ENCODE peak calls at places on chromosomes 3 and 15, in nine cellular contexts. One of them, this sample, is unnamed.

GRCh38 chr3:30227571-30228301 is 378.7 kb upstream of the TGFBR2 start:
- DNase-seq in osteoblast: no peak
- DNase-seq in GM23248: peak; percentile 89
- DNase-seq in IMR-90: peak; percentile 96
- DNase-seq in left ventricle myocardium inferior: no peak
- DNase-seq in A549: peak; percentile 93
- DNase-seq in AG04450: peak; percentile 46
- DNase-seq in heart left ventricle: no peak
- DNase-seq in lung: no peak
- DNase-seq in this sample: no peak

GRCh38 chr3:50264389-50264963 is 4.5 kb upstream of the SEMA3B start:
- DNase-seq in AG04450: peak; percentile 91
- DNase-seq in lung: peak; percentile 87
- DNase-seq in left ventricle myocardium inferior: peak; percentile 78
- DNase-seq in GM23248: peak; percentile 83
- DNase-seq in A549: peak; percentile 84
- DNase-seq in heart left ventricle: peak; percentile 79
- DNase-seq in osteoblast: peak; percentile 99
- DNase-seq in IMR-90: peak; percentile 93
- DNase-seq in this sample: peak; percentile 52

GRCh38 chr3:13011369-13012227 is 61.6 kb downstream of the IQSEC1 start:
- DNase-seq in heart left ventricle: peak; percentile 58
- DNase-seq in GM23248: no peak
- DNase-seq in IMR-90: no peak
- DNase-seq in left ventricle myocardium inferior: no peak
- DNase-seq in osteoblast: peak; percentile 51
- DNase-seq in AG04450: no peak
- DNase-seq in lung: peak; percentile 68
- DNase-seq in A549: no peak
- DNase-seq in this sample: no peak

GRCh38 chr3:58274027-58274614 is 31.9 kb upstream of the RPP14 start:
- DNase-seq in IMR-90: peak; percentile 26
- DNase-seq in heart left ventricle: no peak
- DNase-seq in osteoblast: no peak
- DNase-seq in lung: no peak
- DNase-seq in AG04450: no peak
- DNase-seq in A549: no peak
- DNase-seq in GM23248: peak; percentile 50
- DNase-seq in left ventricle myocardium inferior: no peak
- DNase-seq in this sample: no peak

GRCh38 chr3:107117922-107118576 is 259.2 kb upstream of the CCDC54 start:
- DNase-seq in heart left ventricle: peak; percentile 40
- DNase-seq in GM23248: peak; percentile 89
- DNase-seq in IMR-90: peak; percentile 80
- DNase-seq in AG04450: peak; percentile 43
- DNase-seq in left ventricle myocardium inferior: no peak
- DNase-seq in osteoblast: peak; percentile 75
- DNase-seq in lung: no peak
- DNase-seq in A549: peak; percentile 54
- DNase-seq in this sample: no peak

GRCh38 chr3:171190668-171191067 is 164.1 kb upstream of the SLC2A2 start:
- DNase-seq in GM23248: peak; percentile 49
- DNase-seq in left ventricle myocardium inferior: no peak
- DNase-seq in AG04450: no peak
- DNase-seq in osteoblast: no peak
- DNase-seq in heart left ventricle: no peak
- DNase-seq in lung: no peak
- DNase-seq in IMR-90: peak; percentile 49
- DNase-seq in A549: no peak
- DNase-seq in this sample: no peak

GRCh38 chr3:130892759-130893239 is 1.1 kb upstream of the ATP2C1 start:
- DNase-seq in IMR-90: peak; percentile 79
- DNase-seq in heart left ventricle: peak; percentile 50
- DNase-seq in left ventricle myocardium inferior: peak; percentile 20
- DNase-seq in osteoblast: peak; percentile 58
- DNase-seq in lung: peak; percentile 69
- DNase-seq in A549: peak; percentile 73
- DNase-seq in AG04450: peak; percentile 37
- DNase-seq in GM23248: peak; percentile 89
- DNase-seq in this sample: peak; percentile 83

GRCh38 chr3:124428372-124429128 is 301.7 kb upstream of the UMPS start:
- DNase-seq in left ventricle myocardium inferior: no peak
- DNase-seq in A549: no peak
- DNase-seq in AG04450: no peak
- DNase-seq in lung: no peak
- DNase-seq in heart left ventricle: no peak
- DNase-seq in osteoblast: no peak
- DNase-seq in GM23248: peak; percentile 56
- DNase-seq in IMR-90: no peak
- DNase-seq in this sample: no peak

GRCh38 chr3:99920530-99921376 is 103.1 kb downstream of the CMSS1 start:
- DNase-seq in IMR-90: peak; percentile 76
- DNase-seq in lung: peak; percentile 69
- DNase-seq in GM23248: peak; percentile 60
- DNase-seq in osteoblast: no peak
- DNase-seq in AG04450: no peak
- DNase-seq in left ventricle myocardium inferior: peak; percentile 79
- DNase-seq in A549: peak; percentile 33
- DNase-seq in heart left ventricle: peak; percentile 82
- DNase-seq in this sample: peak; percentile 29

GRCh38 chr3:131739211-131739610 is 236.4 kb upstream of the MRPL3 start:
- DNase-seq in IMR-90: no peak
- DNase-seq in osteoblast: no peak
- DNase-seq in left ventricle myocardium inferior: no peak
- DNase-seq in lung: no peak
- DNase-seq in A549: no peak
- DNase-seq in heart left ventricle: no peak
- DNase-seq in GM23248: no peak
- DNase-seq in AG04450: no peak
- DNase-seq in this sample: no peak

GRCh38 chr3:10956991-10957390 is 35.6 kb upstream of the SLC6A1 start:
- DNase-seq in left ventricle myocardium inferior: peak; percentile 51
- DNase-seq in GM23248: no peak
- DNase-seq in lung: no peak
- DNase-seq in heart left ventricle: peak; percentile 47
- DNase-seq in AG04450: no peak
- DNase-seq in A549: no peak
- DNase-seq in osteoblast: no peak
- DNase-seq in IMR-90: no peak
- DNase-seq in this sample: no peak

GRCh38 chr3:180612363-180612762 is 10.4 kb downstream of the TTC14 start:
- DNase-seq in lung: no peak
- DNase-seq in GM23248: no peak
- DNase-seq in AG04450: no peak
- DNase-seq in heart left ventricle: no peak
- DNase-seq in IMR-90: no peak
- DNase-seq in A549: no peak
- DNase-seq in osteoblast: no peak
- DNase-seq in left ventricle myocardium inferior: no peak
- DNase-seq in this sample: no peak

GRCh38 chr15:70090436-70091291 is 7.1 kb downstream of the TLE3 start:
- DNase-seq in left ventricle myocardium inferior: no peak
- DNase-seq in GM23248: no peak
- DNase-seq in heart left ventricle: no peak
- DNase-seq in osteoblast: no peak
- DNase-seq in IMR-90: no peak
- DNase-seq in AG04450: no peak
- DNase-seq in A549: no peak
- DNase-seq in lung: no peak
- DNase-seq in this sample: no peak

GRCh38 chr3:151431940-151432339 is 28.9 kb downstream of the IGSF10 start:
- DNase-seq in GM23248: peak; percentile 56
- DNase-seq in A549: no peak
- DNase-seq in osteoblast: peak; percentile 68
- DNase-seq in IMR-90: peak; percentile 89
- DNase-seq in lung: no peak
- DNase-seq in left ventricle myocardium inferior: no peak
- DNase-seq in heart left ventricle: no peak
- DNase-seq in AG04450: peak; percentile 41
- DNase-seq in this sample: no peak

GRCh38 chr15:64888336-64888735 is 23.4 kb upstream of the ANKDD1A start:
- DNase-seq in A549: no peak
- DNase-seq in heart left ventricle: no peak
- DNase-seq in GM23248: no peak
- DNase-seq in osteoblast: no peak
- DNase-seq in lung: no peak
- DNase-seq in left ventricle myocardium inferior: peak; percentile 3
- DNase-seq in AG04450: no peak
- DNase-seq in IMR-90: no peak
- DNase-seq in this sample: no peak
- H3K4me3 ChIP-seq in A549: no peak overlapping the region
- H3K4me3 ChIP-seq in heart left ventricle: no peak overlapping the region
- H3K4me3 ChIP-seq in GM23248: no peak overlapping the region
- H3K4me3 ChIP-seq in osteoblast: no peak overlapping the region
- H3K4me3 ChIP-seq in lung: no peak overlapping the region
- H3K4me3 ChIP-seq in left ventricle myocardium inferior: no peak overlapping the region
- H3K4me3 ChIP-seq in AG04450: no peak overlapping the region
- H3K4me3 ChIP-seq in IMR-90: no peak overlapping the region
- H3K4me3 ChIP-seq in this sample: no peak overlapping the region

GRCh38 chr3:52140000-52140399 is 14.2 kb downstream of the POC1A start:
- DNase-seq in osteoblast: peak; percentile 8
- DNase-seq in left ventricle myocardium inferior: peak; percentile 61
- DNase-seq in AG04450: no peak
- DNase-seq in A549: no peak
- DNase-seq in GM23248: no peak
- DNase-seq in lung: no peak
- DNase-seq in heart left ventricle: peak; percentile 76
- DNase-seq in IMR-90: no peak
- DNase-seq in this sample: no peak
- H3K27ac ChIP-seq in osteoblast: no peak overlapping the region
- H3K27ac ChIP-seq in left ventricle myocardium inferior: peak overlapping the region; percentile 85
- H3K27ac ChIP-seq in AG04450: no peak overlapping the region
- H3K27ac ChIP-seq in A549: no peak overlapping the region
- H3K27ac ChIP-seq in GM23248: no peak overlapping the region
- H3K27ac ChIP-seq in lung: peak overlapping the region; percentile 54
- H3K27ac ChIP-seq in heart left ventricle: peak overlapping the region; percentile 80
- H3K27ac ChIP-seq in IMR-90: no peak overlapping the region
- H3K27ac ChIP-seq in this sample: no peak overlapping the region

DNA sequence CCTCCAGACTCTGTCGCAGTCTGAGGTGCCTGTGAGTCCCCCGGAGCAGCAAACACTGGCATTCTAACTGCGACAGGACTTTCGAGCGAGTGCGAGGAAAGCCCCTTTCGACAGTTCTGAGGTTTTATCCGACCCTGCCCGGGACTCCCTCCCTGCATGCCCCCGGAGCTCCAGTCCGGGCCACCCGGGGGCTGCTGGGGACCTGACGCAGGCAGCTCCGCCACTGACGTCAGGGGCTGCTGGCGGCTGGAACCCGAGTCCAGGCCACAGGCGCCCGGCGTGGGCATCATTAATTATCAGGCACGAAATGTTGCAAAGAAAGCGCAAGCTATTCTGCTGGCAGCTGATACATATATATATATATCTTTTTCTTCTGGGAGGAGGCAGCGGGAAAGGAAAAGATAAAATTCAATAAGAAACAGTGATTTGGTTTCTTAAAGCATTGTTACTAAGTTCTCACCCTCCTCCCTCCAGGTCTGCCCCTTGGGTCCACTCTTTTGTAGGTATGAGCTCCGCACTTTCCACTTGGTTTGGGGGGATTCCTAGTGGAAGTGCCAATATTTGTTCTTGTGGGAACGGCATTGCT is 15.3 kb downstream of the ZIC1 start:
- DNase-seq in heart left ventricle: no peak
- DNase-seq in IMR-90: no peak
- DNase-seq in osteoblast: peak; percentile 52
- DNase-seq in AG04450: no peak
- DNase-seq in GM23248: no peak
- DNase-seq in left ventricle myocardium inferior: no peak
- DNase-seq in A549: no peak
- DNase-seq in lung: no peak
- DNase-seq in this sample: no peak
- H3K4me3 ChIP-seq in heart left ventricle: no peak overlapping the region
- H3K4me3 ChIP-seq in IMR-90: no peak overlapping the region
- H3K4me3 ChIP-seq in osteoblast: no peak overlapping the region
- H3K4me3 ChIP-seq in AG04450: no peak overlapping the region
- H3K4me3 ChIP-seq in GM23248: no peak overlapping the region
- H3K4me3 ChIP-seq in left ventricle myocardium inferior: no peak overlapping the region
- H3K4me3 ChIP-seq in A549: no peak overlapping the region
- H3K4me3 ChIP-seq in lung: no peak overlapping the region
- H3K4me3 ChIP-seq in this sample: no peak overlapping the region

GRCh38 chr3:119311191-119311925 is 17.2 kb downstream of the ARHGAP31 start:
- DNase-seq in GM23248: peak; percentile 87
- DNase-seq in lung: no peak
- DNase-seq in AG04450: no peak
- DNase-seq in osteoblast: peak; percentile 59
- DNase-seq in left ventricle myocardium inferior: no peak
- DNase-seq in IMR-90: peak; percentile 89
- DNase-seq in heart left ventricle: no peak
- DNase-seq in A549: peak; percentile 23
- DNase-seq in this sample: no peak
- H3K27ac ChIP-seq in GM23248: peak overlapping the region; percentile 83
- H3K27ac ChIP-seq in lung: no peak overlapping the region
- H3K27ac ChIP-seq in AG04450: peak overlapping the region; percentile 59
- H3K27ac ChIP-seq in osteoblast: peak overlapping the region; percentile 93
- H3K27ac ChIP-seq in left ventricle myocardium inferior: no peak overlapping the region
- H3K27ac ChIP-seq in IMR-90: peak overlapping the region; percentile 70
- H3K27ac ChIP-seq in heart left ventricle: no peak overlapping the region
- H3K27ac ChIP-seq in A549: peak overlapping the region; percentile 28
- H3K27ac ChIP-seq in this sample: no peak overlapping the region